ENCODE peak calls at places on chromosome 18, in nine cellular contexts. One of them, this sample, is unnamed.

GRCh38 chr18:44627245-44627644 is 53.4 kb upstream of the SETBP1 start:
- DNase-seq in sigmoid colon: no peak
- DNase-seq in HTR-8/SVneo: no peak
- DNase-seq in NCI-H187 treated with DMSO at 0.1 percent for 48 hours: no peak
- DNase-seq in GM04503: peak
- DNase-seq in GM04504: peak
- DNase-seq in CD8-positive, alpha-beta memory T cell: no peak
- DNase-seq in AG04450: no peak
- DNase-seq in astrocyte of the spinal cord: no peak
- DNase-seq in this sample: peak

GRCh38 chr18:74217476-74218143 is 69.3 kb downstream of the TIMM21 start:
- DNase-seq in CD8-positive, alpha-beta memory T cell: no peak
- DNase-seq in GM04504: no peak
- DNase-seq in AG04450: no peak
- DNase-seq in sigmoid colon: no peak
- DNase-seq in NCI-H187 treated with DMSO at 0.1 percent for 48 hours: no peak
- DNase-seq in astrocyte of the spinal cord: no peak
- DNase-seq in HTR-8/SVneo: no peak
- DNase-seq in GM04503: no peak
- DNase-seq in this sample: no peak

GRCh38 chr18:69491576-69491975 is 90.9 kb downstream of the DOK6 start:
- DNase-seq in GM04503: no peak
- DNase-seq in CD8-positive, alpha-beta memory T cell: no peak
- DNase-seq in sigmoid colon: no peak
- DNase-seq in GM04504: no peak
- DNase-seq in astrocyte of the spinal cord: no peak
- DNase-seq in HTR-8/SVneo: no peak
- DNase-seq in NCI-H187 treated with DMSO at 0.1 percent for 48 hours: no peak
- DNase-seq in AG04450: no peak
- DNase-seq in this sample: no peak

GRCh38 chr18:12479982-12480381 is 72.3 kb downstream of the PRELID3A start:
- DNase-seq in astrocyte of the spinal cord: no peak
- DNase-seq in GM04503: no peak
- DNase-seq in sigmoid colon: no peak
- DNase-seq in CD8-positive, alpha-beta memory T cell: no peak
- DNase-seq in AG04450: no peak
- DNase-seq in NCI-H187 treated with DMSO at 0.1 percent for 48 hours: no peak
- DNase-seq in HTR-8/SVneo: no peak
- DNase-seq in GM04504: no peak
- DNase-seq in this sample: no peak

GRCh38 chr18:6406075-6406909 is 8.4 kb downstream of the L3MBTL4 start:
- DNase-seq in astrocyte of the spinal cord: peak
- DNase-seq in NCI-H187 treated with DMSO at 0.1 percent for 48 hours: no peak
- DNase-seq in CD8-positive, alpha-beta memory T cell: no peak
- DNase-seq in HTR-8/SVneo: no peak
- DNase-seq in GM04503: no peak
- DNase-seq in sigmoid colon: no peak
- DNase-seq in GM04504: peak
- DNase-seq in AG04450: no peak
- DNase-seq in this sample: peak

GRCh38 chr18:22710628-22711380 is 222.3 kb upstream of the RBBP8 start:
- DNase-seq in sigmoid colon: no peak
- DNase-seq in NCI-H187 treated with DMSO at 0.1 percent for 48 hours: no peak
- DNase-seq in CD8-positive, alpha-beta memory T cell: no peak
- DNase-seq in GM04503: no peak
- DNase-seq in AG04450: no peak
- DNase-seq in HTR-8/SVneo: peak
- DNase-seq in astrocyte of the spinal cord: peak
- DNase-seq in GM04504: no peak
- DNase-seq in this sample: peak

GRCh38 chr18:74110983-74111382 is 36.7 kb downstream of the FBXO15 start:
- DNase-seq in HTR-8/SVneo: no peak
- DNase-seq in astrocyte of the spinal cord: no peak
- DNase-seq in AG04450: no peak
- DNase-seq in NCI-H187 treated with DMSO at 0.1 percent for 48 hours: no peak
- DNase-seq in CD8-positive, alpha-beta memory T cell: no peak
- DNase-seq in GM04503: no peak
- DNase-seq in sigmoid colon: no peak
- DNase-seq in GM04504: no peak
- DNase-seq in this sample: no peak

GRCh38 chr18:59814872-59815271 is 84.9 kb upstream of the PMAIP1 start:
- DNase-seq in GM04503: peak
- DNase-seq in sigmoid colon: no peak
- DNase-seq in HTR-8/SVneo: peak
- DNase-seq in astrocyte of the spinal cord: peak
- DNase-seq in CD8-positive, alpha-beta memory T cell: no peak
- DNase-seq in GM04504: peak
- DNase-seq in NCI-H187 treated with DMSO at 0.1 percent for 48 hours: no peak
- DNase-seq in AG04450: peak
- DNase-seq in this sample: peak

GRCh38 chr18:52451252-52451651 is 111.3 kb downstream of the DCC start:
- DNase-seq in NCI-H187 treated with DMSO at 0.1 percent for 48 hours: no peak
- DNase-seq in sigmoid colon: no peak
- DNase-seq in HTR-8/SVneo: no peak
- DNase-seq in AG04450: no peak
- DNase-seq in GM04504: no peak
- DNase-seq in GM04503: no peak
- DNase-seq in astrocyte of the spinal cord: no peak
- DNase-seq in CD8-positive, alpha-beta memory T cell: no peak
- DNase-seq in this sample: no peak

GRCh38 chr18:10973579-10974260 is 175.6 kb downstream of the PIEZO2 start:
- DNase-seq in NCI-H187 treated with DMSO at 0.1 percent for 48 hours: no peak
- DNase-seq in CD8-positive, alpha-beta memory T cell: no peak
- DNase-seq in sigmoid colon: no peak
- DNase-seq in GM04504: peak
- DNase-seq in GM04503: no peak
- DNase-seq in HTR-8/SVneo: no peak
- DNase-seq in AG04450: no peak
- DNase-seq in astrocyte of the spinal cord: no peak
- DNase-seq in this sample: no peak

GRCh38 chr18:29188760-29189159 is 1011.8 kb upstream of the CDH2 start:
- DNase-seq in HTR-8/SVneo: no peak
- DNase-seq in NCI-H187 treated with DMSO at 0.1 percent for 48 hours: no peak
- DNase-seq in GM04504: no peak
- DNase-seq in CD8-positive, alpha-beta memory T cell: no peak
- DNase-seq in sigmoid colon: no peak
- DNase-seq in GM04503: no peak
- DNase-seq in AG04450: no peak
- DNase-seq in astrocyte of the spinal cord: no peak
- DNase-seq in this sample: no peak

GRCh38 chr18:22704627-22704918 is 228.6 kb upstream of the RBBP8 start:
- DNase-seq in AG04450: no peak
- DNase-seq in HTR-8/SVneo: no peak
- DNase-seq in GM04503: no peak
- DNase-seq in astrocyte of the spinal cord: no peak
- DNase-seq in CD8-positive, alpha-beta memory T cell: no peak
- DNase-seq in sigmoid colon: no peak
- DNase-seq in GM04504: no peak
- DNase-seq in NCI-H187 treated with DMSO at 0.1 percent for 48 hours: no peak
- DNase-seq in this sample: no peak

GRCh38 chr18:62485684-62486083 is 37.1 kb upstream of the ZCCHC2 start:
- DNase-seq in CD8-positive, alpha-beta memory T cell: no peak
- DNase-seq in AG04450: peak
- DNase-seq in astrocyte of the spinal cord: peak
- DNase-seq in GM04504: peak
- DNase-seq in HTR-8/SVneo: peak
- DNase-seq in sigmoid colon: no peak
- DNase-seq in GM04503: peak
- DNase-seq in NCI-H187 treated with DMSO at 0.1 percent for 48 hours: no peak
- DNase-seq in this sample: peak

GRCh38 chr18:25278415-25278814 is 73.6 kb downstream of the ZNF521 start:
- DNase-seq in HTR-8/SVneo: no peak
- DNase-seq in NCI-H187 treated with DMSO at 0.1 percent for 48 hours: no peak
- DNase-seq in CD8-positive, alpha-beta memory T cell: no peak
- DNase-seq in astrocyte of the spinal cord: peak
- DNase-seq in sigmoid colon: no peak
- DNase-seq in AG04450: no peak
- DNase-seq in GM04504: no peak
- DNase-seq in GM04503: no peak
- DNase-seq in this sample: no peak

GRCh38 chr18:37634516-37634915 is 68.9 kb upstream of the CELF4 start:
- DNase-seq in HTR-8/SVneo: no peak
- DNase-seq in GM04503: no peak
- DNase-seq in sigmoid colon: no peak
- DNase-seq in NCI-H187 treated with DMSO at 0.1 percent for 48 hours: no peak
- DNase-seq in CD8-positive, alpha-beta memory T cell: no peak
- DNase-seq in GM04504: no peak
- DNase-seq in AG04450: no peak
- DNase-seq in astrocyte of the spinal cord: no peak
- DNase-seq in this sample: no peak

GRCh38 chr18:73636355-73636754 is 511.3 kb downstream of the FBXO15 start:
- DNase-seq in CD8-positive, alpha-beta memory T cell: no peak
- DNase-seq in GM04504: no peak
- DNase-seq in astrocyte of the spinal cord: no peak
- DNase-seq in NCI-H187 treated with DMSO at 0.1 percent for 48 hours: no peak
- DNase-seq in sigmoid colon: no peak
- DNase-seq in AG04450: no peak
- DNase-seq in GM04503: no peak
- DNase-seq in HTR-8/SVneo: no peak
- DNase-seq in this sample: peak

GRCh38 chr18:58251416-58251815 is 207.4 kb downstream of the NEDD4L start:
- DNase-seq in GM04503: no peak
- DNase-seq in HTR-8/SVneo: no peak
- DNase-seq in AG04450: no peak
- DNase-seq in sigmoid colon: no peak
- DNase-seq in GM04504: no peak
- DNase-seq in CD8-positive, alpha-beta memory T cell: no peak
- DNase-seq in astrocyte of the spinal cord: no peak
- DNase-seq in NCI-H187 treated with DMSO at 0.1 percent for 48 hours: no peak
- DNase-seq in this sample: peak